ENCODE peak calls at places on chromosomes 16 and 17, in ten cellular contexts. Z is tibial nerve, D is Peyer's patch, N is esophagus muscularis mucosa, K is transverse colon, J is IMR-90, A is A549, X is esophagus squamous epithelium, F is spleen, T is body of pancreas. E is an unnamed sample.
A peak's percentile ranks its signal among the peaks of the same experiment; 100 is the strongest.

GRCh38 chr17:13806023-13806553 is 204.4 kb upstream of the HS3ST3A1 start:
- DNase-seq in A (no peak), N (peak; percentile 75), J (no peak), X (no peak), K (no peak), D (no peak), F (no peak), T (no peak), Z (no peak), E (no peak)

GRCh38 chr16:25171390-25171789 is 45.4 kb upstream of the AQP8 start:
- DNase-seq in A (no peak), K (no peak), D (no peak), N (no peak), F (no peak), Z (no peak), X (no peak), J (no peak), T (peak; percentile 62), E (no peak)

GRCh38 chr17:79568661-79569060 is 42.2 kb downstream of the RBFOX3 start:
- DNase-seq in N (no peak), K (no peak), T (no peak), Z (no peak), J (no peak), A (no peak), X (no peak), D (no peak), F (peak; percentile 35), E (no peak)

GRCh38 chr17:50272711-50273653 is 1.3 kb upstream of the TMEM92 start:
- DNase-seq in K (peak; percentile 62), N (no peak), J (peak; percentile 27), Z (no peak), F (peak; percentile 90), T (peak; percentile 49), A (peak; percentile 48), D (peak; percentile 81), X (no peak), E (peak; percentile 57)

GRCh38 chr17:75331671-75332070 is 42.4 kb upstream of the SLC25A19 start:
- DNase-seq in J (no peak), D (no peak), A (no peak), Z (no peak), T (no peak), F (no peak), K (peak; percentile 37), N (no peak), X (no peak), E (no peak)

GRCh38 chr16:24681793-24682192 is 47.7 kb upstream of the TNRC6A start:
- DNase-seq in D (no peak), A (peak; percentile 55), Z (no peak), F (no peak), N (no peak), K (no peak), J (peak; percentile 51), X (no peak), T (no peak), E (no peak)

GRCh38 chr17:14359251-14359939 is 58.5 kb downstream of the HS3ST3B1 start:
- DNase-seq in N (no peak), K (no peak), F (peak; percentile 86), T (no peak), A (no peak), Z (no peak), J (no peak), X (no peak), D (no peak), E (no peak)

GRCh38 chr17:9224485-9224884 is 203.2 kb downstream of the NTN1 start:
- DNase-seq in F (peak; percentile 44), X (no peak), A (no peak), Z (no peak), K (no peak), D (no peak), N (no peak), J (no peak), T (no peak), E (no peak)

GRCh38 chr17:5226940-5227878 is 7.5 kb downstream of the SCIMP start:
- DNase-seq in N (no peak), K (no peak), F (peak; percentile 87), D (no peak), A (no peak), J (no peak), X (no peak), T (no peak), Z (no peak), E (no peak)

GRCh38 chr17:245020-245419 is 63.6 kb upstream of the DOC2B start:
- DNase-seq in T (peak; percentile 2), Z (no peak), K (peak; percentile 0), N (no peak), F (peak; percentile 14), A (no peak), X (no peak), J (no peak), D (no peak), E (peak; percentile 4)

GRCh38 chr16:81401035-81401950 is 43.3 kb upstream of the CMIP start:
- DNase-seq in J (peak; percentile 62), N (no peak), K (peak; percentile 28), D (no peak), Z (no peak), F (no peak), A (peak; percentile 97), X (no peak), T (no peak), E (peak; percentile 29)

GRCh38 chr17:57050303-57050702 is 34.7 kb upstream of the AKAP1 start:
- DNase-seq in J (no peak), F (no peak), Z (no peak), A (no peak), T (no peak), D (no peak), X (no peak), K (no peak), N (no peak), E (no peak)

GRCh38 chr17:27158390-27158789 is 135.5 kb upstream of the WSB1 start:
- DNase-seq in Z (no peak), K (no peak), N (no peak), T (no peak), F (peak; percentile 55), D (peak; percentile 18), A (no peak), X (no peak), J (no peak), E (no peak)

GRCh38 chr16:72620853-72621252 is 427.1 kb downstream of the ZFHX3 start:
- DNase-seq in D (no peak), F (no peak), K (no peak), T (no peak), Z (no peak), N (no peak), X (no peak), J (no peak), A (no peak), E (no peak)

GRCh38 chr16:22296225-22297113 is 740 bp upstream of the POLR3E start:
- DNase-seq in T (peak; percentile 39), K (no peak), A (no peak), N (no peak), J (no peak), F (peak; percentile 45), X (no peak), Z (no peak), D (no peak), E (no peak)

GRCh38 chr16:22300427-22301071 is 3.3 kb downstream of the POLR3E start:
- DNase-seq in Z (no peak), N (no peak), J (peak; percentile 62), X (no peak), F (peak; percentile 79), D (peak; percentile 80), K (peak; percentile 66), A (peak; percentile 71), T (peak; percentile 80), E (peak; percentile 88)

GRCh38 chr16:22297114-22297870 is at the start of gene POLR3E:
- DNase-seq in F (peak; percentile 100), Z (peak; percentile 100), J (peak; percentile 95), X (peak; percentile 89), K (peak; percentile 100), N (peak; percentile 100), T (peak; percentile 99), D (peak; percentile 100), A (peak; percentile 98), E (peak; percentile 99)

GRCh38 chr16:22299036-22299435 is 1.8 kb downstream of the POLR3E start:
- DNase-seq in Z (no peak), A (no peak), N (no peak), D (no peak), T (no peak), K (no peak), F (peak; percentile 46), X (no peak), J (no peak), E (no peak)

GRCh38 chr16:22297871-22298733 is 893 bp downstream of the POLR3E start:
- DNase-seq in A (peak; percentile 95), T (peak; percentile 83), K (peak; percentile 64), F (peak; percentile 78), Z (peak; percentile 45), X (no peak), D (no peak), J (peak; percentile 98), N (peak; percentile 92), E (peak; percentile 75)
- TF ChIP-seq POLR2A in A (no peak), T (no peak), K (no peak), F (no peak), Z (no peak), X (peak; percentile 39), D (no peak), J (peak; percentile 70), N (no peak), E (no peak)

GRCh38 chr17:70078549-70078948 is 3.5 kb downstream of the KCNJ16 start:
- DNase-seq in N (no peak), F (no peak), A (no peak), Z (no peak), K (no peak), X (no peak), T (no peak), D (no peak), J (no peak), E (no peak)
- H3K9me3 ChIP-seq in N (no peaks in the 10 kb centered on the region), F (no peaks in the 10 kb centered on the region), A (no peaks in the 10 kb centered on the region), Z (no peaks in the 10 kb centered on the region), K (no peaks in the 10 kb centered on the region), X (no peaks in the 10 kb centered on the region), T (no peaks in the 10 kb centered on the region), D (no peaks in the 10 kb centered on the region), J (no peaks in the 10 kb centered on the region), E (no peaks in the 10 kb centered on the region)

DNA sequence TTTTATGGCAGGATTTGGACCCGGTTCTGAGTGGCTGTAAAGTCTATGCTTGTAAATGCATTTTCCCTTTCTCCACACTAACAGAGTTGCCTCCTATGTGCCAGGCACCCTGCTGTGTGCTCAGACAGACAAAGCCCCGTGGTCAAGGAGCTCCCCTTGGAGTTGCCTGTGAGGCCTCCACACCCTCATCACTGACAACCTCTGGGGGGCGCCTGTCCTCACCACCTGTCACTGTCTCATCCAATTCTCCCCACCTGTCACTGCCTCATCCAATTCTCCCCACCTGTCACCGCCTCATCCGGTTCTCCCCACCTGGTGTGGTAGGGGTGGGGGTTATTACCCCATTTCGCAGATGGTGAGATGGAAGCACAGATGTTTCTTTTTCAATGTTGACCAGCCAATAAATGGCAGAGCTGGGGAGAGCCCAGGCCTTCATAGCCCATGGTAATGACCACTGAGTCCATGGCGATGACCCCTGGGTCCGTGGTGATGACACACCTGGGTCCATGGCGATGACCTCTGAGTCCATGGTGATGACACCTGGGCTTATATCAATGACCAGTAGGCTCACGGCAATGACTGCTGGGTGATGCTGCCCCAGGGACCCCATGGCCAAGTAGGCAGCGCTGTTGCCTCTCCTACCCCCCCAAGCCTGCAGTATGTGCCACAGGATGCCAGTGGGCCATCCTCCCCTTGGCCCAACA is 150.1 kb downstream of the IRF8 start:
- DNase-seq in Z (no peak), K (peak; percentile 5), F (peak; percentile 43), T (no peak), D (peak; percentile 18), A (no peak), N (no peak), J (no peak), X (no peak), E (no peak)
- TF ChIP-seq CTCF in Z (no peak), K (no peak), F (no peak), T (no peak), D (no peak), A (no peak), N (no peak), J (no peak), X (no peak), E (no peak)

GRCh38 chr16:30775381-30776099 is 11.5 kb downstream of the ZNF629 start:
- DNase-seq in K (peak; percentile 83), J (peak; percentile 76), T (peak; percentile 82), A (peak; percentile 88), D (peak; percentile 84), X (no peak), F (peak; percentile 92), Z (peak; percentile 56), N (no peak), E (peak; percentile 82)
- TF ChIP-seq POLR2A in K (peak; percentile 74), J (no peak), T (peak; percentile 29), A (peak; percentile 71), D (no peak), X (no peak), F (no peak), Z (peak; percentile 31), N (peak; percentile 28), E (peak; percentile 64)